ENCODE peak calls at places on chromosomes 12 and 14, in nine cellular contexts. One of them, this sample, is unnamed. For H3K4me1, the result is how much of the 10 kb centered on the place peaks cover.

GRCh38 chr12:26853303-26854027 is 20.5 kb upstream of the ITPR2 start:
- DNase-seq in mesenchymal stem cell: peak
- DNase-seq in PC-3: peak
- DNase-seq in K562: peak
- DNase-seq in upper lobe of left lung: no peak
- DNase-seq in heart left ventricle: peak
- DNase-seq in lung: peak
- DNase-seq in right lobe of liver: peak
- DNase-seq in CD4-positive, CD25-positive, alpha-beta regulatory T cell: peak
- DNase-seq in this sample: peak

GRCh38 chr12:31650927-31651326 is 8.6 kb upstream of the ETFBKMT start:
- DNase-seq in upper lobe of left lung: no peak
- DNase-seq in K562: peak
- DNase-seq in mesenchymal stem cell: peak
- DNase-seq in CD4-positive, CD25-positive, alpha-beta regulatory T cell: no peak
- DNase-seq in right lobe of liver: no peak
- DNase-seq in lung: no peak
- DNase-seq in PC-3: no peak
- DNase-seq in heart left ventricle: no peak
- DNase-seq in this sample: peak

GRCh38 chr14:28677381-28677780 is 89.2 kb upstream of the FOXG1 start:
- DNase-seq in K562: no peak
- DNase-seq in right lobe of liver: no peak
- DNase-seq in heart left ventricle: no peak
- DNase-seq in lung: no peak
- DNase-seq in PC-3: peak
- DNase-seq in CD4-positive, CD25-positive, alpha-beta regulatory T cell: no peak
- DNase-seq in mesenchymal stem cell: no peak
- DNase-seq in upper lobe of left lung: no peak
- DNase-seq in this sample: no peak

GRCh38 chr14:102485693-102486512 is 23.7 kb downstream of the ANKRD9 start:
- DNase-seq in PC-3: no peak
- DNase-seq in right lobe of liver: no peak
- DNase-seq in K562: no peak
- DNase-seq in upper lobe of left lung: no peak
- DNase-seq in lung: no peak
- DNase-seq in heart left ventricle: no peak
- DNase-seq in mesenchymal stem cell: no peak
- DNase-seq in CD4-positive, CD25-positive, alpha-beta regulatory T cell: no peak
- DNase-seq in this sample: no peak

GRCh38 chr12:11743748-11744147 is 94.3 kb downstream of the ETV6 start:
- DNase-seq in K562: no peak
- DNase-seq in mesenchymal stem cell: no peak
- DNase-seq in PC-3: no peak
- DNase-seq in lung: no peak
- DNase-seq in upper lobe of left lung: no peak
- DNase-seq in right lobe of liver: no peak
- DNase-seq in CD4-positive, CD25-positive, alpha-beta regulatory T cell: no peak
- DNase-seq in heart left ventricle: no peak
- DNase-seq in this sample: no peak

GRCh38 chr14:106417224-106418049 is 891.1 kb downstream of the TMEM121 start:
- DNase-seq in lung: peak
- DNase-seq in right lobe of liver: peak
- DNase-seq in heart left ventricle: peak
- DNase-seq in K562: peak
- DNase-seq in PC-3: no peak
- DNase-seq in mesenchymal stem cell: no peak
- DNase-seq in upper lobe of left lung: no peak
- DNase-seq in CD4-positive, CD25-positive, alpha-beta regulatory T cell: peak
- DNase-seq in this sample: peak

GRCh38 chr14:38496092-38496491 is 240.2 kb upstream of the CLEC14A start:
- DNase-seq in upper lobe of left lung: no peak
- DNase-seq in K562: no peak
- DNase-seq in right lobe of liver: no peak
- DNase-seq in PC-3: no peak
- DNase-seq in lung: no peak
- DNase-seq in heart left ventricle: no peak
- DNase-seq in mesenchymal stem cell: no peak
- DNase-seq in CD4-positive, CD25-positive, alpha-beta regulatory T cell: no peak
- DNase-seq in this sample: no peak

GRCh38 chr12:88247241-88247643 is 105.1 kb downstream of the TMTC3 start:
- DNase-seq in K562: peak
- DNase-seq in upper lobe of left lung: no peak
- DNase-seq in lung: no peak
- DNase-seq in heart left ventricle: no peak
- DNase-seq in right lobe of liver: no peak
- DNase-seq in PC-3: peak
- DNase-seq in mesenchymal stem cell: peak
- DNase-seq in CD4-positive, CD25-positive, alpha-beta regulatory T cell: no peak
- DNase-seq in this sample: no peak

GRCh38 chr12:68223067-68223747 is 2.4 kb downstream of the IL26 start:
- DNase-seq in lung: peak
- DNase-seq in upper lobe of left lung: no peak
- DNase-seq in heart left ventricle: peak
- DNase-seq in PC-3: peak
- DNase-seq in right lobe of liver: peak
- DNase-seq in mesenchymal stem cell: peak
- DNase-seq in CD4-positive, CD25-positive, alpha-beta regulatory T cell: peak
- DNase-seq in K562: peak
- DNase-seq in this sample: peak

GRCh38 chr12:92898755-92899154 is 30.3 kb downstream of the EEA1 start:
- DNase-seq in lung: no peak
- DNase-seq in mesenchymal stem cell: peak
- DNase-seq in PC-3: peak
- DNase-seq in heart left ventricle: no peak
- DNase-seq in K562: no peak
- DNase-seq in CD4-positive, CD25-positive, alpha-beta regulatory T cell: no peak
- DNase-seq in right lobe of liver: no peak
- DNase-seq in upper lobe of left lung: no peak
- DNase-seq in this sample: no peak

GRCh38 chr14:104442107-104442551 is 137.4 kb upstream of the C14orf180 start:
- DNase-seq in right lobe of liver: no peak
- DNase-seq in K562: no peak
- DNase-seq in upper lobe of left lung: peak
- DNase-seq in heart left ventricle: peak
- DNase-seq in CD4-positive, CD25-positive, alpha-beta regulatory T cell: no peak
- DNase-seq in mesenchymal stem cell: no peak
- DNase-seq in lung: peak
- DNase-seq in PC-3: no peak
- DNase-seq in this sample: no peak

GRCh38 chr14:92426237-92426636 is 87.3 kb upstream of the RIN3 start:
- DNase-seq in heart left ventricle: no peak
- DNase-seq in upper lobe of left lung: no peak
- DNase-seq in PC-3: no peak
- DNase-seq in CD4-positive, CD25-positive, alpha-beta regulatory T cell: peak
- DNase-seq in lung: no peak
- DNase-seq in right lobe of liver: no peak
- DNase-seq in mesenchymal stem cell: no peak
- DNase-seq in K562: no peak
- DNase-seq in this sample: no peak

GRCh38 chr12:94172973-94173372 is 24.6 kb downstream of the PLXNC1 start:
- DNase-seq in right lobe of liver: no peak
- DNase-seq in K562: no peak
- DNase-seq in PC-3: peak
- DNase-seq in upper lobe of left lung: no peak
- DNase-seq in heart left ventricle: no peak
- DNase-seq in mesenchymal stem cell: peak
- DNase-seq in CD4-positive, CD25-positive, alpha-beta regulatory T cell: no peak
- DNase-seq in lung: peak
- DNase-seq in this sample: no peak

DNA sequence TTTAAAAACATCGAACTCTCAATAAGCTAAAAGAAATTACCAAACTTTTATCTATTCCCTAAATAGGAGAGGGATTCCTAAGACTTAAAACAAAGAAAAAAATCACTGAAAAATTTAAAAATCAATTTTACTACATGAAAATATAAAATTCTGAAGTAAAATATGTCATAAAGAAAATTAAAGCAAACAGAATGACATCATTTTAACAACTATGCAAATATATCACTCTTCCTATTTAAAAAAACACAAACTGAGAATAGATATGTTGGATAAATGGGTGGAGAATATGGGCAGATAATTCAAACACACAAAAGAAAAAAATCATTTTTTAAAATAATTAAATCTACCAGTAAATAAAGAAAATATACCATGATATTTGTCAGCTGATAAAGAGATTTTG is 510.0 kb downstream of the BCL11B start:
- DNase-seq in mesenchymal stem cell: no peak
- DNase-seq in K562: no peak
- DNase-seq in PC-3: no peak
- DNase-seq in lung: no peak
- DNase-seq in right lobe of liver: no peak
- DNase-seq in upper lobe of left lung: no peak
- DNase-seq in heart left ventricle: no peak
- DNase-seq in CD4-positive, CD25-positive, alpha-beta regulatory T cell: no peak
- DNase-seq in this sample: no peak
- H3K27ac ChIP-seq in mesenchymal stem cell: no peak
- H3K27ac ChIP-seq in K562: no peak
- H3K27ac ChIP-seq in PC-3: no peak
- H3K27ac ChIP-seq in lung: no peak
- H3K27ac ChIP-seq in right lobe of liver: no peak
- H3K27ac ChIP-seq in upper lobe of left lung: no peak
- H3K27ac ChIP-seq in heart left ventricle: no peak
- H3K27ac ChIP-seq in CD4-positive, CD25-positive, alpha-beta regulatory T cell: no peak
- H3K27ac ChIP-seq in this sample: no peak

GRCh38 chr12:2374092-2374740 is 321.4 kb downstream of the CACNA1C start:
- DNase-seq in K562: no peak
- DNase-seq in CD4-positive, CD25-positive, alpha-beta regulatory T cell: no peak
- DNase-seq in heart left ventricle: no peak
- DNase-seq in PC-3: no peak
- DNase-seq in upper lobe of left lung: no peak
- DNase-seq in right lobe of liver: no peak
- DNase-seq in lung: no peak
- DNase-seq in mesenchymal stem cell: no peak
- DNase-seq in this sample: no peak
- H3K4me1 ChIP-seq in K562: under half
- H3K4me1 ChIP-seq in CD4-positive, CD25-positive, alpha-beta regulatory T cell: under half
- H3K4me1 ChIP-seq in heart left ventricle: under half
- H3K4me1 ChIP-seq in PC-3: under half
- H3K4me1 ChIP-seq in upper lobe of left lung: under half
- H3K4me1 ChIP-seq in right lobe of liver: under half
- H3K4me1 ChIP-seq in lung: under half
- H3K4me1 ChIP-seq in mesenchymal stem cell: under half
- H3K4me1 ChIP-seq in this sample: under half

GRCh38 chr12:638948-639557 is 24.2 kb downstream of the NINJ2 start:
- DNase-seq in right lobe of liver: no peak
- DNase-seq in PC-3: no peak
- DNase-seq in lung: no peak
- DNase-seq in CD4-positive, CD25-positive, alpha-beta regulatory T cell: peak
- DNase-seq in upper lobe of left lung: no peak
- DNase-seq in mesenchymal stem cell: no peak
- DNase-seq in K562: no peak
- DNase-seq in heart left ventricle: no peak
- DNase-seq in this sample: no peak
- H3K27ac ChIP-seq in right lobe of liver: no peak
- H3K27ac ChIP-seq in PC-3: no peak
- H3K27ac ChIP-seq in lung: peak
- H3K27ac ChIP-seq in CD4-positive, CD25-positive, alpha-beta regulatory T cell: peak
- H3K27ac ChIP-seq in upper lobe of left lung: peak
- H3K27ac ChIP-seq in mesenchymal stem cell: no peak
- H3K27ac ChIP-seq in K562: no peak
- H3K27ac ChIP-seq in heart left ventricle: peak
- H3K27ac ChIP-seq in this sample: peak

GRCh38 chr14:75452900-75453816 is 25.3 kb downstream of the JDP2 start:
- DNase-seq in right lobe of liver: no peak
- DNase-seq in mesenchymal stem cell: peak
- DNase-seq in K562: no peak
- DNase-seq in upper lobe of left lung: peak
- DNase-seq in CD4-positive, CD25-positive, alpha-beta regulatory T cell: no peak
- DNase-seq in PC-3: peak
- DNase-seq in heart left ventricle: no peak
- DNase-seq in lung: peak
- DNase-seq in this sample: no peak
- H3K4me1 ChIP-seq in right lobe of liver: under half
- H3K4me1 ChIP-seq in mesenchymal stem cell: half or more
- H3K4me1 ChIP-seq in K562: under half
- H3K4me1 ChIP-seq in upper lobe of left lung: half or more
- H3K4me1 ChIP-seq in CD4-positive, CD25-positive, alpha-beta regulatory T cell: under half
- H3K4me1 ChIP-seq in PC-3: under half
- H3K4me1 ChIP-seq in heart left ventricle: half or more
- H3K4me1 ChIP-seq in lung: under half
- H3K4me1 ChIP-seq in this sample: under half

GRCh38 chr14:96253140-96253539 is 2.9 kb upstream of the BDKRB1 start:
- DNase-seq in heart left ventricle: no peak
- DNase-seq in lung: no peak
- DNase-seq in mesenchymal stem cell: peak
- DNase-seq in PC-3: peak
- DNase-seq in upper lobe of left lung: no peak
- DNase-seq in CD4-positive, CD25-positive, alpha-beta regulatory T cell: no peak
- DNase-seq in right lobe of liver: no peak
- DNase-seq in K562: no peak
- DNase-seq in this sample: no peak
- H3K27ac ChIP-seq in heart left ventricle: no peak
- H3K27ac ChIP-seq in lung: no peak
- H3K27ac ChIP-seq in mesenchymal stem cell: peak
- H3K27ac ChIP-seq in PC-3: no peak
- H3K27ac ChIP-seq in upper lobe of left lung: no peak
- H3K27ac ChIP-seq in CD4-positive, CD25-positive, alpha-beta regulatory T cell: no peak
- H3K27ac ChIP-seq in right lobe of liver: no peak
- H3K27ac ChIP-seq in K562: no peak
- H3K27ac ChIP-seq in this sample: peak

DNA sequence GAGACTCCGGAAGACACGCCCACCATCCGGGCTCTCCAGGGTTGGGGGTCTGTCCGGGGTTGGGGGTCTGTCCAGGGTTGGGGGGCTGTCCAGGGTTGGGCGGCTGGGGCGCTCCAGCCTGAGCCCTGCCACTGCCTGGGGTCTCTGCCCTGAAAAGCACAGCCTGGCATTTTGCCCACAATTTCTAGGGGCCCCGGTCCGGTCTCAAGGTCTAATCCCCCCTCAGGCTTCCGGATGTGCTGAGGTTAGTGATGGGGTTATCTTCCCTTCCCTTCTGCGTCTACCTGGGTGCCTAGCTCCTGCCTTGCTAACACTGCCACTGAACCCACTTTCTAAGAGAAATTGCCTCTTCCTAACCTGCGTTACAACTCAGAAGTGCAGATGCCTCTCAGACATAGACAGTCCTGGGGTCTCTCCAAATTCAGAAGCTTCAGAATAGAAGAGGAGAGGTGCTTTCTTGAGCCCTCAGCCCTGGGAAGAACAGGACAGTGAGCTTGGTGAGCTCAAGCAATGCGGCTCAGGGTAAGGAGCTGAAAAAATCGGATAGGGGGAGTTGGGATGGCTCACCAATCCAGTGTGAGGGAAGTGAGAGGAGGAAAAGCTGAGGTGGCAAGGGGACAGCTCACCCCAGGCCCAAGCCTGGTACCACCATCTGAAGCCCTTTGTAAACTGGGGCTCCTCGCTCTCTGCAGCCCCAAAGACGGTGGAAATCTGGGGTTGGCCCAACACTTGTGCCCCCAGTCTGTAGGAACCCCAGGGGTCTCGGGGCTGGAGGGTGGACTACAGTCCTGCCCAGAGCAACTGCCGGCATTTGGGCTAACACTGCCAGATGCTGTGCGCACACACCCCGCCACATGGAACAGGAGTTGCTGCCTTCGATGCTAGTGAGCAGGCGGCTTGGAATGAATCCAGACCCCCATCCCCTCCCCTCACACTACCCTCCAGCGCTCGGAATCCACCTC is 5.6 kb downstream of the LHX5 start:
- DNase-seq in K562: no peak
- DNase-seq in heart left ventricle: no peak
- DNase-seq in CD4-positive, CD25-positive, alpha-beta regulatory T cell: no peak
- DNase-seq in upper lobe of left lung: peak
- DNase-seq in PC-3: peak
- DNase-seq in lung: no peak
- DNase-seq in right lobe of liver: no peak
- DNase-seq in mesenchymal stem cell: no peak
- DNase-seq in this sample: no peak
- H3K4me1 ChIP-seq in K562: half or more
- H3K4me1 ChIP-seq in heart left ventricle: under half
- H3K4me1 ChIP-seq in CD4-positive, CD25-positive, alpha-beta regulatory T cell: under half
- H3K4me1 ChIP-seq in upper lobe of left lung: half or more
- H3K4me1 ChIP-seq in PC-3: under half
- H3K4me1 ChIP-seq in lung: under half
- H3K4me1 ChIP-seq in right lobe of liver: under half
- H3K4me1 ChIP-seq in mesenchymal stem cell: under half
- H3K4me1 ChIP-seq in this sample: under half